ENCODE peak calls at places on chromosomes 7 and 10, in ten cellular contexts. N, Q, S, R, V, M, D, L, J and Z are unnamed samples. For H3K4me1, the result is how much of the 10 kb centered on the place peaks cover.

GRCh38 chr7:13265271-13265670 is 577.8 kb downstream of the ARL4A start:
- DNase-seq in N (no peak), Q (no peak), S (no peak), R (no peak), V (no peak), M (no peak), D (no peak), L (no peak), J (no peak), Z (no peak)

GRCh38 chr7:93799750-93800357 is 90.7 kb downstream of the TFPI2 start:
- DNase-seq in N (peak), Q (no peak), S (no peak), R (no peak), V (no peak), M (peak), D (no peak), L (no peak), J (peak), Z (peak)

GRCh38 chr7:20013551-20013950 is 203.6 kb downstream of the MACC1 start:
- DNase-seq in N (no peak), Q (no peak), S (no peak), R (no peak), V (no peak), M (no peak), D (no peak), L (no peak), J (peak), Z (no peak)

GRCh38 chr10:114743552-114744231 is 77.9 kb upstream of the FHIP2A start:
- DNase-seq in N (no peak), Q (no peak), S (no peak), R (no peak), V (no peak), M (no peak), D (no peak), L (no peak), J (no peak), Z (no peak)

GRCh38 chr7:129824291-129825004 is 128.3 kb downstream of the UBE2H start:
- DNase-seq in N (no peak), Q (no peak), S (no peak), R (no peak), V (no peak), M (no peak), D (no peak), L (peak), J (no peak), Z (no peak)

GRCh38 chr7:108109216-108109908 is 20.8 kb downstream of the LAMB4 start:
- DNase-seq in N (no peak), Q (no peak), S (no peak), R (no peak), V (peak), M (no peak), D (no peak), L (peak), J (no peak), Z (peak)

GRCh38 chr7:15972767-15973362 is 286.4 kb upstream of the MEOX2 start:
- DNase-seq in N (peak), Q (peak), S (no peak), R (no peak), V (no peak), M (peak), D (no peak), L (no peak), J (peak), Z (peak)

GRCh38 chr10:34814228-34815173 is 595 bp downstream of the PARD3 start:
- DNase-seq in N (peak), Q (peak), S (no peak), R (peak), V (no peak), M (no peak), D (no peak), L (peak), J (peak), Z (peak)

GRCh38 chr7:5484921-5485320 is 61.3 kb upstream of the TNRC18 start:
- DNase-seq in N (no peak), Q (no peak), S (no peak), R (no peak), V (no peak), M (no peak), D (no peak), L (no peak), J (no peak), Z (no peak)

GRCh38 chr7:82444220-82445049 is 858 bp upstream of the CACNA2D1 start:
- DNase-seq in N (no peak), Q (no peak), S (no peak), R (no peak), V (no peak), M (no peak), D (no peak), L (no peak), J (no peak), Z (no peak)

GRCh38 chr10:63523015-63523414 is 1.8 kb downstream of the REEP3 start:
- DNase-seq in N (no peak), Q (no peak), S (no peak), R (no peak), V (no peak), M (no peak), D (no peak), L (no peak), J (no peak), Z (no peak)

GRCh38 chr10:97849101-97849490 is 547 bp upstream of the GOLGA7B start:
- DNase-seq in N (no peak), Q (no peak), S (no peak), R (peak), V (no peak), M (no peak), D (no peak), L (peak), J (no peak), Z (no peak)

GRCh38 chr10:120514035-120514620 is 57.1 kb downstream of the PLPP4 start:
- DNase-seq in N (peak), Q (peak), S (no peak), R (peak), V (no peak), M (no peak), D (no peak), L (peak), J (peak), Z (peak)

GRCh38 chr7:129454249-129454551 is 20.0 kb downstream of the STRIP2 start:
- DNase-seq in N (no peak), Q (no peak), S (no peak), R (peak), V (no peak), M (no peak), D (no peak), L (peak), J (no peak), Z (no peak)

GRCh38 chr10:97551271-97551670 is 21.3 kb upstream of the ANKRD2 start:
- DNase-seq in N (no peak), Q (no peak), S (no peak), R (no peak), V (no peak), M (no peak), D (no peak), L (no peak), J (no peak), Z (no peak)

GRCh38 chr7:75537731-75538130 is 45.6 kb downstream of the SPDYE5 start:
- DNase-seq in N (no peak), Q (no peak), S (no peak), R (no peak), V (no peak), M (no peak), D (peak), L (no peak), J (no peak), Z (no peak)

GRCh38 chr7:118872568-118872967 is 648.1 kb downstream of the ANKRD7 start:
- DNase-seq in N (no peak), Q (no peak), S (no peak), R (no peak), V (peak), M (no peak), D (no peak), L (no peak), J (no peak), Z (no peak)

GRCh38 chr7:27110977-27111752 is 8.7 kb upstream of the HOXA2 start:
- DNase-seq in N (peak), Q (peak), S (no peak), R (peak), V (no peak), M (peak), D (peak), L (no peak), J (peak), Z (peak)

GRCh38 chr10:57472823-57473619 is 794.7 kb downstream of the IPMK start:
- DNase-seq in N (no peak), Q (no peak), S (no peak), R (no peak), V (no peak), M (no peak), D (no peak), L (no peak), J (no peak), Z (no peak)

GRCh38 chr7:116652793-116653192 is 19.2 kb upstream of the MET start:
- DNase-seq in N (peak), Q (no peak), S (no peak), R (no peak), V (no peak), M (peak), D (no peak), L (no peak), J (peak), Z (peak)

GRCh38 chr10:8852546-8852945 is 798.1 kb downstream of the GATA3 start:
- DNase-seq in N (no peak), Q (no peak), S (no peak), R (no peak), V (no peak), M (no peak), D (no peak), L (peak), J (no peak), Z (no peak)

GRCh38 chr10:100637785-100638184 is 102.0 kb downstream of the HIF1AN start:
- DNase-seq in N (no peak), Q (no peak), S (no peak), R (peak), V (peak), M (no peak), D (no peak), L (peak), J (no peak), Z (peak)

GRCh38 chr10:90602815-90603600 is 254.8 kb downstream of the HTR7 start:
- DNase-seq in N (no peak), Q (no peak), S (no peak), R (no peak), V (no peak), M (peak), D (no peak), L (no peak), J (peak), Z (peak)

GRCh38 chr10:99765672-99766071 is 16.8 kb upstream of the ABCC2 start:
- DNase-seq in N (no peak), Q (no peak), S (no peak), R (no peak), V (no peak), M (no peak), D (no peak), L (no peak), J (no peak), Z (no peak)

GRCh38 chr10:22624289-22624738 is 90.1 kb downstream of the PIP4K2A start:
- DNase-seq in N (peak), Q (no peak), S (no peak), R (no peak), V (no peak), M (peak), D (no peak), L (no peak), J (peak), Z (peak)

GRCh38 chr7:142868188-142868811 is 13.4 kb downstream of the EPHB6 start:
- DNase-seq in N (no peak), Q (no peak), S (no peak), R (no peak), V (no peak), M (no peak), D (peak), L (peak), J (no peak), Z (no peak)

GRCh38 chr10:131806646-131807317 is 94.0 kb upstream of the PPP2R2D start:
- DNase-seq in N (no peak), Q (no peak), S (no peak), R (no peak), V (no peak), M (no peak), D (peak), L (peak), J (no peak), Z (no peak)

GRCh38 chr7:159144756-159145543 is at the start of gene VIPR2:
- DNase-seq in N (no peak), Q (no peak), S (peak), R (no peak), V (no peak), M (no peak), D (no peak), L (peak), J (no peak), Z (no peak)

GRCh38 chr7:3210531-3210930 is 90.5 kb upstream of the SDK1 start:
- DNase-seq in N (no peak), Q (no peak), S (no peak), R (no peak), V (no peak), M (no peak), D (peak), L (peak), J (no peak), Z (no peak)

GRCh38 chr10:79003183-79004100 is 65.3 kb upstream of the ZMIZ1 start:
- DNase-seq in N (no peak), Q (no peak), S (no peak), R (no peak), V (no peak), M (no peak), D (no peak), L (no peak), J (peak), Z (no peak)

GRCh38 chr7:98240961-98241673 is 10.9 kb downstream of the TECPR1 start:
- DNase-seq in N (peak), Q (peak), S (no peak), R (peak), V (peak), M (no peak), D (no peak), L (peak), J (peak), Z (peak)

GRCh38 chr7:114369294-114369693 is 45.3 kb upstream of the FOXP2 start:
- DNase-seq in N (no peak), Q (no peak), S (no peak), R (no peak), V (no peak), M (no peak), D (no peak), L (no peak), J (no peak), Z (no peak)

GRCh38 chr10:60731134-60731883 is 47.0 kb upstream of the CDK1 start:
- DNase-seq in N (no peak), Q (no peak), S (no peak), R (no peak), V (no peak), M (no peak), D (no peak), L (no peak), J (no peak), Z (no peak)

GRCh38 chr10:60732240-60733188 is 45.8 kb upstream of the CDK1 start:
- DNase-seq in N (no peak), Q (peak), S (peak), R (peak), V (no peak), M (no peak), D (no peak), L (peak), J (no peak), Z (peak)

GRCh38 chr10:60726253-60726652 is 52.0 kb upstream of the CDK1 start:
- DNase-seq in N (no peak), Q (no peak), S (no peak), R (no peak), V (no peak), M (no peak), D (no peak), L (no peak), J (no peak), Z (no peak)

GRCh38 chr10:60729106-60729505 is 49.2 kb upstream of the CDK1 start:
- DNase-seq in N (no peak), Q (no peak), S (no peak), R (no peak), V (no peak), M (no peak), D (no peak), L (no peak), J (no peak), Z (no peak)

DNA sequence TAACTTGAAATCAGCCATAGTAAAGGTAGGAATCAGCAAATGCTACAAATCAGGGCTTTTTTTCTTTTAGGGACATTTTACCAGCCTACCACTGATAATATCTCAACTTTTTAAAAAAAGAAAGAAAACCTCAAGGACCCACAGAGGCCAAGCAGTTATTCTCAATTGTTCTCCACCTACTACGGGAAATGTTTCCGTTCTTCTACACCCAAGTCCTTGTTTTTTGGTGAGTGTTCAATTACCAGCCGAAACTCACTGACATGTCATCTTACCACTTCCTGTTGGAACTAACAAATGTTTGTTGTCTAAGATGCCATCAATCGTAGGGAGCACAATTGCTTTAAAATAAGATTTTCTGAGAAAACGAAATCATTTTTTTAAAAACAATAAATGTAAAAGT is 50.2 kb upstream of the CDK1 start:
- DNase-seq in N (no peak), Q (no peak), S (no peak), R (no peak), V (no peak), M (no peak), D (no peak), L (no peak), J (no peak), Z (no peak)
- H3K4me1 ChIP-seq in N (under half), Q (under half), S (half or more), R (under half), V (under half), M (under half), D (under half), L (under half), J (under half), Z (under half)

GRCh38 chr7:908159-908918 is 32.0 kb downstream of the GET4 start:
- DNase-seq in N (no peak), Q (no peak), S (no peak), R (no peak), V (no peak), M (no peak), D (no peak), L (no peak), J (no peak), Z (no peak)
- H3K4me3 ChIP-seq in N (no peak), Q (no peak), S (no peak), R (no peak), V (no peak), M (peak), D (no peak), L (no peak), J (no peak), Z (no peak)

GRCh38 chr7:91367812-91368578 is 103.8 kb downstream of the FZD1 start:
- DNase-seq in N (no peak), Q (no peak), S (no peak), R (no peak), V (no peak), M (no peak), D (no peak), L (no peak), J (no peak), Z (no peak)
- H3K27ac ChIP-seq in N (no peak), Q (no peak), S (no peak), R (no peak), V (no peak), M (no peak), D (no peak), L (no peak), J (no peak), Z (no peak)

DNA sequence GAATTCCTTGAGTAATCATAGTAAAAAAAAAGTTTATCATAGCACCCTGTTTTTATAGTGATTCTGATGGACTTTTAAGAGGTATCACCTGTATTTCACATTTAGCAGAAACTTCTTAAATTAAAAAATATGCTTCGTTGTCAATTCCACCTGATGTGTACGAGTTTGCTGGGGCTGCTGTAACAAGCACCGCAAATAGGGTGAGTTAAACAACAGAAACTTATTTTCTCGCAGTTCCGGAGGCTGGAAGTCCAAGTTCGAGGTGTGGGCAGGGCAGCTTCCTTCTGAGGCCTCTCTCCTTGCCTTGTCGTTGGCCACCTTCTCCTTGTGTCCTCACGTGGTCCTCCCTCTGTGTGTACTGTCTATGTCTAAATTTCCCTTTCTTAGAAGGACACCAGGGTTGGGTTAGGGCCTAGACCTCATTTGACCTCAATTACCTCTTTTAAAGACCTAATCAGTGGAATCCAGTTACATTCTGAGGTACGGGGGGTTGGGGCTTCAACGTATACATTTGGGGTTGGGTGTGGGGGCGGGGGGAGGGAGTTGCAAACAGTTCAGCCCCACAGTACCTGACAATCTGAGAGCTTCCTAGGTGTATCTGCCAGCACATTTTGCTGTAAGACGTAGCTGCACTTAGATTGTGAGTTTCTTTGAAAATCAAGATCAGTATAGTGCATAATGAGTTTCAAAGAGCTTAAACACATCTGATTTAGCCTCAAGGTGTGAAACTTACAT is 72.7 kb downstream of the RBM33 start:
- DNase-seq in N (no peak), Q (no peak), S (no peak), R (no peak), V (no peak), M (no peak), D (no peak), L (no peak), J (no peak), Z (no peak)
- H3K4me1 ChIP-seq in N (under half), Q (under half), S (under half), R (under half), V (under half), M (under half), D (under half), L (under half), J (under half), Z (under half)

DNA sequence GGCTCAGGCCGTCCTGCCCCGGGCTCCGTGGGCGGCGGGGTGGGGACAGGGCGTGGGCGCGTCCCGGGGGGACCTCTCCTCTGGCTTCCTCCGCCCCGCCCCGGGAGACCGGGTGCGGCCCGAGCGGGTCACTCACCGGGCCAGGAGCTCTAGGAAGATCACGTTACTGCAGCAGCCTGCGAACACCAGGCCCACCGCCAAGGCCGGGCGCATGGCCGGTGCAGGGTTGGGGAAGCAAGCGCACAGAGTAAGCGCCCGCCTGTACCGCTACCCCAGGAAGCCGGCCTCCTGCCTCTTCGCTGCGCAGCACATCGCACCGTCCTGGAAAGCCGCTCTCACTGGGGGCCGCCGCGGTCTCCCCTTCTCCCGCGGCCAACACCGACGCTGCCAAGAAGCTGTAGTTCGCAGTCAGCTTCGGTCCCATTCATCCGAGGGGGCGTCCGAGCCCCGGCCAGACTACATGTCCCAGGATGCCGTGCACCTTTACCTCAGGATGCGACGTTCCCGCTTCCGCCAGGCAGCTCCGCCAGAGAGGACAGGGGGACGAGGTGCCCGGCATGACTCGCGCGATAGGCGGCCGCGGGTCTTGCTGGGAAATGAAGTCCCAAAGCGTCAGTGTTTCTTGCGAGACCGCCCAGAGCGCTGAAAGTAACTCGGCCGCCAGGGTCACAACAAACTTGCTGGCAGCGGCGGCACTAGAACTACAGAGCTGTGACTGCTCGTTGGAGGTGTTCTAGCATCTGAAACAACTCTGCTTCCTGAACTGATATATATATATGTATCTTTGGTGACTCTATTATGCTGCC is at the start of gene SLC35B4:
- DNase-seq in N (peak), Q (peak), S (peak), R (peak), V (peak), M (peak), D (peak), L (peak), J (peak), Z (peak)
- H3K4me3 ChIP-seq in N (peak), Q (peak), S (peak), R (peak), V (peak), M (peak), D (peak), L (peak), J (peak), Z (peak)

DNA sequence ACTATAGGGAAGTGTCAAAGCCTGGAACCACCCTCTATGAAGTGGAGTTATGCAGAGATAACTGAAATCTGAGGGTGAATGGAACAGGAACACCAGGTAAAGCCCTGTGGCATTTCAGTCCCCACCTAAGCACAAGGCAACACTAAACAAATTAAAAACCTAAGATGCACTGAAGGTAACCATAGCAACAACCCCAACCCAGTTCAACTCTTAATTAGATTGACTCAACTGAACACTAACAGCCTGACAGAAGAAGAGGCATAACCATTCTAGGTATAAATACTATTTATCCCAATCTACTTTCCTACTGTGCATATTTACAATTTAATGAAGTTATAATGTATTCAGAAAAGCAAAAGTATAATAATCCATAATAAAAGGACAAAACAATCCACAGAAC is 9.2 kb upstream of the GIMAP5 start:
- DNase-seq in N (no peak), Q (no peak), S (no peak), R (no peak), V (no peak), M (no peak), D (no peak), L (no peak), J (no peak), Z (no peak)
- H3K27ac ChIP-seq in N (no peak), Q (no peak), S (no peak), R (no peak), V (no peak), M (no peak), D (no peak), L (no peak), J (no peak), Z (no peak)